ENCODE peak calls at places on chromosomes 4 and X, in six cellular contexts. M is choroid plexus epithelial cell, L is epithelial cell of esophagus, D is astrocyte, Z is cardiac muscle cell, K is glutamatergic neuron. E is an unnamed sample.

GRCh38 chrX:123814343-123814742 is 45.5 kb upstream of the XIAP start:
- DNase-seq in M (no peak), L (peak; percentile 15), D (no peak), Z (no peak), K (no peak), E (no peak)

GRCh38 chr4:162056947-162057346 is 106.9 kb downstream of the FSTL5 start:
- DNase-seq in M (peak; percentile 23), L (no peak), D (peak; percentile 27), Z (no peak), K (peak; percentile 76), E (peak; percentile 43)

GRCh38 chr4:139550724-139551429 is 5.1 kb downstream of the SETD7 start:
- DNase-seq in M (peak; percentile 74), L (no peak), D (peak; percentile 55), Z (peak; percentile 72), K (no peak), E (no peak)

GRCh38 chr4:15712214-15712613 is 9.3 kb downstream of the BST1 start:
- DNase-seq in M (no peak), L (no peak), D (no peak), Z (no peak), K (no peak), E (no peak)

GRCh38 chr4:86359944-86360478 is at the start of gene MAPK10:
- DNase-seq in M (peak; percentile 96), L (peak; percentile 21), D (peak; percentile 88), Z (peak; percentile 97), K (peak; percentile 74), E (no peak)

GRCh38 chr4:124948976-124949597 is 236.6 kb upstream of the ANKRD50 start:
- DNase-seq in M (peak; percentile 68), L (no peak), D (peak; percentile 88), Z (peak; percentile 66), K (no peak), E (no peak)

GRCh38 chr4:77043507-77044131 is 32.2 kb downstream of the CCNI start:
- DNase-seq in M (peak; percentile 75), L (no peak), D (no peak), Z (peak; percentile 61), K (no peak), E (no peak)

GRCh38 chrX:40154229-40154852 is 56.6 kb upstream of the BCOR start:
- DNase-seq in M (peak; percentile 45), L (no peak), D (no peak), Z (peak; percentile 59), K (peak; percentile 73), E (no peak)

GRCh38 chr4:88219099-88219498 is 60.7 kb upstream of the ABCG2 start:
- DNase-seq in M (peak; percentile 80), L (peak; percentile 60), D (peak; percentile 30), Z (peak; percentile 73), K (no peak), E (no peak)

GRCh38 chr4:54764501-54764900 is 106.7 kb downstream of the KIT start:
- DNase-seq in M (no peak), L (no peak), D (no peak), Z (no peak), K (peak; percentile 17), E (no peak)

GRCh38 chrX:102959471-102959870 is 22.4 kb downstream of the RAB40AL start:
- DNase-seq in M (peak; percentile 14), L (peak; percentile 44), D (peak; percentile 77), Z (no peak), K (no peak), E (no peak)

GRCh38 chr4:148749403-148749802 is 307.2 kb upstream of the NR3C2 start:
- DNase-seq in M (no peak), L (peak; percentile 90), D (no peak), Z (no peak), K (no peak), E (no peak)

GRCh38 chr4:150115851-150116250 is 37.6 kb downstream of the DCLK2 start:
- DNase-seq in M (no peak), L (peak; percentile 40), D (no peak), Z (no peak), K (no peak), E (no peak)

GRCh38 chr4:72019688-72020087 is 12.1 kb upstream of the NPFFR2 start:
- DNase-seq in M (no peak), L (no peak), D (no peak), Z (no peak), K (no peak), E (no peak)

GRCh38 chr4:38509551-38509950 is 154.4 kb upstream of the KLF3 start:
- DNase-seq in M (no peak), L (no peak), D (no peak), Z (no peak), K (no peak), E (no peak)

GRCh38 chrX:38717871-38718270 is 83.4 kb upstream of the MID1IP1 start:
- DNase-seq in M (peak; percentile 39), L (peak; percentile 10), D (no peak), Z (peak; percentile 23), K (no peak), E (no peak)

GRCh38 chrX:20026278-20026677 is 35.4 kb upstream of the BCLAF3 start:
- DNase-seq in M (peak; percentile 21), L (peak; percentile 30), D (peak; percentile 29), Z (peak; percentile 5), K (no peak), E (no peak)

GRCh38 chr4:95524722-95525121 is 24.1 kb downstream of the UNC5C start:
- DNase-seq in M (no peak), L (no peak), D (no peak), Z (no peak), K (no peak), E (no peak)

GRCh38 chr4:76420901-76421581 is at the start of gene CCDC158:
- DNase-seq in M (no peak), L (peak; percentile 19), D (no peak), Z (peak; percentile 49), K (no peak), E (peak; percentile 86)

GRCh38 chr4:145061325-145061920 is 36.6 kb downstream of the ANAPC10 start:
- DNase-seq in M (peak; percentile 82), L (peak; percentile 61), D (peak; percentile 24), Z (peak; percentile 79), K (no peak), E (no peak)

GRCh38 chr4:124423160-124423559 is 289.4 kb downstream of the ANKRD50 start:
- DNase-seq in M (peak; percentile 68), L (peak; percentile 26), D (peak; percentile 55), Z (peak; percentile 52), K (no peak), E (no peak)

GRCh38 chrX:103215768-103216085 is 819 bp downstream of the BEX4 start:
- DNase-seq in M (no peak), L (no peak), D (no peak), Z (peak; percentile 3), K (no peak), E (no peak)

GRCh38 chr4:183636488-183636887 is 22.5 kb downstream of the RWDD4 start:
- DNase-seq in M (peak; percentile 62), L (peak; percentile 23), D (no peak), Z (no peak), K (no peak), E (no peak)

GRCh38 chr4:151099976-151100417 is 569 bp downstream of the RPS3A start:
- DNase-seq in M (peak; percentile 51), L (no peak), D (peak; percentile 39), Z (peak; percentile 50), K (no peak), E (no peak)

GRCh38 chrX:16604300-16604699 is 45.7 kb upstream of the S100G start:
- DNase-seq in M (no peak), L (no peak), D (no peak), Z (peak; percentile 27), K (no peak), E (no peak)

DNA sequence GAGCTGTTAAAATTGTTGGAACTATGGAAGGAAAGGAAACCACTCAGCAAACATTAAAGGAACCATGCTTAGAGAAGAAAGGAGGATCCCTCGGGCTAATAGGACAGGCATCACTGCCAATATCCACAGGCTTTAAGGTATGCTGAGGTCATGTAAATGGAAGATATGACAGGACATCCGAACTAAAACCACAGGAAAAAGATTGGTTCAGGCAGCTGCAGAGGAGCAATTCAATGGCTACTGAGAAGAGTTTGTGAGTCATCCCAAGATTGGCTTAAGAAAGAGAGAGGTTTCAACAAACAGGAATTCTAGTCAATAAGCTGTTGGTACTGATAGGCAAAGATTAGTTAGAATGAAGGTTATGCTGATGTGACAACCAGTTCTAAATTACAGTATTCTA is 106.4 kb upstream of the FAM241A start:
- DNase-seq in M (peak; percentile 28), L (peak; percentile 53), D (peak; percentile 62), Z (peak; percentile 23), K (no peak), E (no peak)
- TF ChIP-seq CTCF in M (no peak), L (no peak), D (no peak), Z (no peak), K (no peak), E (no peak)

GRCh38 chr4:110667670-110668069 is 44.8 kb upstream of the PITX2 start:
- DNase-seq in M (no peak), L (no peak), D (no peak), Z (no peak), K (no peak), E (no peak)
- TF ChIP-seq CTCF in M (no peak), L (no peak), D (no peak), Z (no peak), K (no peak), E (no peak)

GRCh38 chr4:17283832-17284231 is 228.1 kb downstream of the QDPR start:
- DNase-seq in M (no peak), L (no peak), D (no peak), Z (no peak), K (no peak), E (no peak)

GRCh38 chr4:17283251-17283650 is 228.6 kb downstream of the QDPR start:
- DNase-seq in M (no peak), L (no peak), D (no peak), Z (no peak), K (no peak), E (no peak)

GRCh38 chr4:17276821-17277220 is 235.1 kb downstream of the QDPR start:
- DNase-seq in M (peak; percentile 44), L (no peak), D (peak; percentile 53), Z (peak; percentile 78), K (no peak), E (no peak)

GRCh38 chr4:17284323-17285175 is 227.3 kb downstream of the QDPR start:
- DNase-seq in M (no peak), L (no peak), D (no peak), Z (no peak), K (no peak), E (no peak)

DNA sequence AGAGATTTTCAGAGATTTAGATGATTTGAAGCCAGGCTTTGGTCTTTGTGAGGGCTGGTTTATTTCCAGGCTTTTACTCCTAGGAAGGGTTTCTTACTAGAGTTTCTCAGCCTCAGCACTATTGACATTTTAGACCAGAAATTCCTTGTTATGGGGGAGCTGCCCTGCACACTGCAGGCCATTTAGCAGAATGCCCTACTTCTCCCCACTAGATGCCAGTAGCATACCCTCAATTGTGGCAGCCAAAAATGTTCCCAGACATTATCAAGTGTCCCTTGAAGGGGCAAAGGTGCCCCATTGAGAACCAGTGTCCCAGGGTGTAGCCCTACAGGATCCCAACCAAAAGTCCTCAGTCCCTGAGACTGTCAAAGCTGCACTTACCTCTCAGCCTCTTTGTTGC is 231.6 kb downstream of the QDPR start:
- DNase-seq in M (no peak), L (no peak), D (no peak), Z (no peak), K (no peak), E (no peak)
- TF ChIP-seq CTCF in M (no peak), L (no peak), D (no peak), Z (no peak), K (no peak), E (no peak)

GRCh38 chrX:44203791-44204190 is 139.7 kb downstream of the EFHC2 start:
- DNase-seq in M (peak; percentile 2), L (peak; percentile 14), D (no peak), Z (no peak), K (no peak), E (no peak)
- TF ChIP-seq CTCF in M (peak; percentile 19), L (peak; percentile 18), D (no peak), Z (no peak), K (no peak), E (no peak)

GRCh38 chrX:70901465-70901864 is 7.0 kb downstream of the TEX11 start:
- DNase-seq in M (no peak), L (no peak), D (no peak), Z (no peak), K (no peak), E (no peak)
- TF ChIP-seq CTCF in M (no peak), L (no peak), D (no peak), Z (no peak), K (no peak), E (no peak)